ENCODE peak calls at places on chromosomes 13 and 19, in seven cellular contexts. One of them, this sample, is unnamed.

GRCh38 chr13:20206836-20207235 is 14.1 kb upstream of the GJB2 start:
- DNase-seq in activated CD8-positive, alpha-beta memory T cell treated with anti-CD3 and anti-CD28 coated beads for 48 hours: no peak
- DNase-seq in NCI-H460: no peak
- DNase-seq in stimulated activated effector memory CD8-positive, alpha-beta T cell treated with anti-CD3 and anti-CD28 coated beads, Interleukin-12 subunit alpha, Interleukin-12 subunit beta, amount 100 ng/mL, for 72 hours: no peak
- DNase-seq in gastrocnemius medialis: no peak
- DNase-seq in left ventricle myocardium inferior: no peak
- DNase-seq in EL: no peak
- DNase-seq in this sample: no peak

GRCh38 chr19:54518844-54519243 is 16.2 kb downstream of the LAIR2 start:
- DNase-seq in activated CD8-positive, alpha-beta memory T cell treated with anti-CD3 and anti-CD28 coated beads for 48 hours: no peak
- DNase-seq in NCI-H460: no peak
- DNase-seq in stimulated activated effector memory CD8-positive, alpha-beta T cell treated with anti-CD3 and anti-CD28 coated beads, Interleukin-12 subunit alpha, Interleukin-12 subunit beta, amount 100 ng/mL, for 72 hours: no peak
- DNase-seq in gastrocnemius medialis: no peak
- DNase-seq in left ventricle myocardium inferior: no peak
- DNase-seq in EL: no peak
- DNase-seq in this sample: no peak

GRCh38 chr13:112355274-112355843 is 20.8 kb upstream of the SPACA7 start:
- DNase-seq in activated CD8-positive, alpha-beta memory T cell treated with anti-CD3 and anti-CD28 coated beads for 48 hours: no peak
- DNase-seq in NCI-H460: no peak
- DNase-seq in stimulated activated effector memory CD8-positive, alpha-beta T cell treated with anti-CD3 and anti-CD28 coated beads, Interleukin-12 subunit alpha, Interleukin-12 subunit beta, amount 100 ng/mL, for 72 hours: no peak
- DNase-seq in gastrocnemius medialis: no peak
- DNase-seq in left ventricle myocardium inferior: no peak
- DNase-seq in EL: no peak
- DNase-seq in this sample: no peak

GRCh38 chr19:49499030-49499670 is 2.9 kb downstream of the RPS11 start:
- DNase-seq in activated CD8-positive, alpha-beta memory T cell treated with anti-CD3 and anti-CD28 coated beads for 48 hours: no peak
- DNase-seq in NCI-H460: no peak
- DNase-seq in stimulated activated effector memory CD8-positive, alpha-beta T cell treated with anti-CD3 and anti-CD28 coated beads, Interleukin-12 subunit alpha, Interleukin-12 subunit beta, amount 100 ng/mL, for 72 hours: peak; percentile 61
- DNase-seq in gastrocnemius medialis: no peak
- DNase-seq in left ventricle myocardium inferior: no peak
- DNase-seq in EL: no peak
- DNase-seq in this sample: peak; percentile 39

GRCh38 chr13:101520672-101521071 is 68.2 kb downstream of the ITGBL1 start:
- DNase-seq in activated CD8-positive, alpha-beta memory T cell treated with anti-CD3 and anti-CD28 coated beads for 48 hours: no peak
- DNase-seq in NCI-H460: no peak
- DNase-seq in stimulated activated effector memory CD8-positive, alpha-beta T cell treated with anti-CD3 and anti-CD28 coated beads, Interleukin-12 subunit alpha, Interleukin-12 subunit beta, amount 100 ng/mL, for 72 hours: no peak
- DNase-seq in gastrocnemius medialis: no peak
- DNase-seq in left ventricle myocardium inferior: no peak
- DNase-seq in EL: peak; percentile 90
- DNase-seq in this sample: no peak

GRCh38 chr13:42355118-42355840 is 83.3 kb downstream of the AKAP11 start:
- DNase-seq in activated CD8-positive, alpha-beta memory T cell treated with anti-CD3 and anti-CD28 coated beads for 48 hours: no peak
- DNase-seq in NCI-H460: no peak
- DNase-seq in stimulated activated effector memory CD8-positive, alpha-beta T cell treated with anti-CD3 and anti-CD28 coated beads, Interleukin-12 subunit alpha, Interleukin-12 subunit beta, amount 100 ng/mL, for 72 hours: no peak
- DNase-seq in gastrocnemius medialis: no peak
- DNase-seq in left ventricle myocardium inferior: no peak
- DNase-seq in EL: no peak
- DNase-seq in this sample: no peak

GRCh38 chr19:36125557-36125956 is 10.3 kb downstream of the TBCB start:
- DNase-seq in activated CD8-positive, alpha-beta memory T cell treated with anti-CD3 and anti-CD28 coated beads for 48 hours: no peak
- DNase-seq in NCI-H460: no peak
- DNase-seq in stimulated activated effector memory CD8-positive, alpha-beta T cell treated with anti-CD3 and anti-CD28 coated beads, Interleukin-12 subunit alpha, Interleukin-12 subunit beta, amount 100 ng/mL, for 72 hours: no peak
- DNase-seq in gastrocnemius medialis: no peak
- DNase-seq in left ventricle myocardium inferior: no peak
- DNase-seq in EL: no peak
- DNase-seq in this sample: no peak

GRCh38 chr19:48135411-48135810 is 24.8 kb upstream of the PLA2G4C start:
- DNase-seq in activated CD8-positive, alpha-beta memory T cell treated with anti-CD3 and anti-CD28 coated beads for 48 hours: no peak
- DNase-seq in NCI-H460: no peak
- DNase-seq in stimulated activated effector memory CD8-positive, alpha-beta T cell treated with anti-CD3 and anti-CD28 coated beads, Interleukin-12 subunit alpha, Interleukin-12 subunit beta, amount 100 ng/mL, for 72 hours: no peak
- DNase-seq in gastrocnemius medialis: no peak
- DNase-seq in left ventricle myocardium inferior: no peak
- DNase-seq in EL: no peak
- DNase-seq in this sample: no peak

GRCh38 chr13:48123827-48124226 is 28.9 kb upstream of the MED4 start:
- DNase-seq in activated CD8-positive, alpha-beta memory T cell treated with anti-CD3 and anti-CD28 coated beads for 48 hours: no peak
- DNase-seq in NCI-H460: no peak
- DNase-seq in stimulated activated effector memory CD8-positive, alpha-beta T cell treated with anti-CD3 and anti-CD28 coated beads, Interleukin-12 subunit alpha, Interleukin-12 subunit beta, amount 100 ng/mL, for 72 hours: no peak
- DNase-seq in gastrocnemius medialis: no peak
- DNase-seq in left ventricle myocardium inferior: no peak
- DNase-seq in EL: no peak
- DNase-seq in this sample: no peak

GRCh38 chr19:32219881-32220552 is 125.4 kb upstream of the ZNF507 start:
- DNase-seq in activated CD8-positive, alpha-beta memory T cell treated with anti-CD3 and anti-CD28 coated beads for 48 hours: no peak
- DNase-seq in NCI-H460: no peak
- DNase-seq in stimulated activated effector memory CD8-positive, alpha-beta T cell treated with anti-CD3 and anti-CD28 coated beads, Interleukin-12 subunit alpha, Interleukin-12 subunit beta, amount 100 ng/mL, for 72 hours: no peak
- DNase-seq in gastrocnemius medialis: no peak
- DNase-seq in left ventricle myocardium inferior: no peak
- DNase-seq in EL: no peak
- DNase-seq in this sample: no peak

GRCh38 chr19:3132971-3133792 is 2.7 kb upstream of the GNA15 start:
- DNase-seq in activated CD8-positive, alpha-beta memory T cell treated with anti-CD3 and anti-CD28 coated beads for 48 hours: peak; percentile 47
- DNase-seq in NCI-H460: no peak
- DNase-seq in stimulated activated effector memory CD8-positive, alpha-beta T cell treated with anti-CD3 and anti-CD28 coated beads, Interleukin-12 subunit alpha, Interleukin-12 subunit beta, amount 100 ng/mL, for 72 hours: peak; percentile 88
- DNase-seq in gastrocnemius medialis: no peak
- DNase-seq in left ventricle myocardium inferior: no peak
- DNase-seq in EL: peak; percentile 49
- DNase-seq in this sample: peak; percentile 62

This sample was measured in central memory CD8-positive, alpha-beta T cell.